ENCODE peak calls at places on chromosomes 11 and 22, in nine cellular contexts. U is PC-3; J is CD4-positive, CD25-positive, alpha-beta regulatory T cell; Q is fibroblast of lung; Y is neuronal stem cell; B is heart right ventricle; E is tibial nerve; P is colonic mucosa; C is suprapubic skin. M is an unnamed sample. For H3K4me1, the result is how much of the 10 kb centered on the place peaks cover.

GRCh38 chr11:125110506-125110905 is 920 bp downstream of the TMEM218 start:
- DNase-seq in U (no peak), J (no peak), Q (no peak), Y (no peak), B (no peak), E (no peak), P (no peak), C (no peak), M (no peak)

GRCh38 chr11:69572233-69572860 is 68.6 kb upstream of the CCND1 start:
- DNase-seq in U (no peak), J (no peak), Q (no peak), Y (no peak), B (no peak), E (no peak), P (no peak), C (peak), M (no peak)

GRCh38 chr11:43989162-43989961 is 46.9 kb downstream of the C11orf96 start:
- DNase-seq in U (no peak), J (no peak), Q (no peak), Y (no peak), B (peak), E (peak), P (no peak), C (no peak), M (no peak)

GRCh38 chr22:44620129-44620840 is 81.7 kb upstream of the PRR5 start:
- DNase-seq in U (peak), J (peak), Q (peak), Y (peak), B (peak), E (no peak), P (peak), C (peak), M (peak)

GRCh38 chr11:6637871-6638270 is 17.7 kb downstream of the DCHS1 start:
- DNase-seq in U (no peak), J (no peak), Q (peak), Y (no peak), B (no peak), E (no peak), P (no peak), C (no peak), M (no peak)

GRCh38 chr11:65205602-65205967 is 23.9 kb downstream of the CAPN1 start:
- DNase-seq in U (no peak), J (no peak), Q (no peak), Y (no peak), B (no peak), E (no peak), P (no peak), C (no peak), M (no peak)

GRCh38 chr11:100576044-100577021 is 110.8 kb upstream of the ARHGAP42 start:
- DNase-seq in U (peak), J (no peak), Q (peak), Y (peak), B (no peak), E (no peak), P (peak), C (no peak), M (peak)

GRCh38 chr11:18772211-18772610 is 19.4 kb downstream of the PTPN5 start:
- DNase-seq in U (no peak), J (no peak), Q (peak), Y (no peak), B (no peak), E (no peak), P (no peak), C (no peak), M (no peak)

GRCh38 chr11:3808846-3809623 is 675 bp downstream of the PGAP2 start:
- DNase-seq in U (peak), J (peak), Q (peak), Y (no peak), B (no peak), E (no peak), P (peak), C (no peak), M (peak)

GRCh38 chr11:30549565-30549964 is 36.6 kb downstream of the MPPED2 start:
- DNase-seq in U (no peak), J (no peak), Q (no peak), Y (no peak), B (no peak), E (no peak), P (no peak), C (no peak), M (no peak)

GRCh38 chr11:109668973-109669634 is 247.1 kb downstream of the C11orf87 start:
- DNase-seq in U (no peak), J (no peak), Q (no peak), Y (no peak), B (no peak), E (no peak), P (no peak), C (no peak), M (no peak)

GRCh38 chr11:20639688-20640087 is 29.7 kb upstream of the NELL1 start:
- DNase-seq in U (no peak), J (no peak), Q (no peak), Y (no peak), B (no peak), E (no peak), P (no peak), C (no peak), M (no peak)

GRCh38 chr22:36026741-36027140 is 1.9 kb downstream of the RBFOX2 start:
- DNase-seq in U (peak), J (no peak), Q (peak), Y (no peak), B (no peak), E (no peak), P (no peak), C (no peak), M (no peak)

GRCh38 chr22:33051960-33052839 is 6.0 kb downstream of the SYN3 start:
- DNase-seq in U (no peak), J (no peak), Q (no peak), Y (no peak), B (no peak), E (no peak), P (no peak), C (no peak), M (no peak)

GRCh38 chr11:111975076-111975806 is 38.1 kb downstream of the DIXDC1 start:
- DNase-seq in U (peak), J (no peak), Q (no peak), Y (no peak), B (peak), E (no peak), P (no peak), C (no peak), M (peak)

GRCh38 chr22:45344339-45344738 is 34.6 kb downstream of the FAM118A start:
- DNase-seq in U (no peak), J (no peak), Q (peak), Y (peak), B (no peak), E (no peak), P (no peak), C (no peak), M (no peak)

GRCh38 chr22:41524809-41525449 is 19.3 kb downstream of the POLR3H start:
- DNase-seq in U (no peak), J (peak), Q (no peak), Y (no peak), B (no peak), E (no peak), P (peak), C (no peak), M (no peak)

GRCh38 chr11:71211631-71212030 is 40.7 kb downstream of the SHANK2 start:
- DNase-seq in U (no peak), J (no peak), Q (no peak), Y (no peak), B (no peak), E (no peak), P (no peak), C (no peak), M (no peak)

GRCh38 chr11:6617315-6617781 is 1.9 kb downstream of the TPP1 start:
- DNase-seq in U (no peak), J (no peak), Q (no peak), Y (no peak), B (no peak), E (no peak), P (no peak), C (no peak), M (no peak)

GRCh38 chr11:64396079-64396591 is 37.2 kb downstream of the RPS6KA4 start:
- DNase-seq in U (no peak), J (no peak), Q (no peak), Y (no peak), B (peak), E (no peak), P (no peak), C (no peak), M (no peak)

GRCh38 chr22:49575703-49576081 is 252.0 kb downstream of the BRD1 start:
- DNase-seq in U (no peak), J (no peak), Q (no peak), Y (no peak), B (no peak), E (no peak), P (no peak), C (peak), M (no peak)

GRCh38 chr11:6576471-6577373 is 26.7 kb downstream of the RRP8 start:
- DNase-seq in U (no peak), J (no peak), Q (peak), Y (no peak), B (no peak), E (no peak), P (no peak), C (no peak), M (no peak)

GRCh38 chr22:44931077-44931540 is 78.7 kb downstream of the PHF21B start:
- DNase-seq in U (no peak), J (no peak), Q (peak), Y (no peak), B (peak), E (no peak), P (no peak), C (no peak), M (no peak)

GRCh38 chr22:20064545-20065262 is 15.3 kb upstream of the DGCR8 start:
- DNase-seq in U (no peak), J (no peak), Q (no peak), Y (no peak), B (no peak), E (no peak), P (no peak), C (no peak), M (no peak)

GRCh38 chr11:251550-251949 is 14.8 kb downstream of the PSMD13 start:
- DNase-seq in U (no peak), J (no peak), Q (no peak), Y (no peak), B (no peak), E (no peak), P (no peak), C (no peak), M (no peak)

GRCh38 chr11:85783758-85784157 is 27.2 kb downstream of the SYTL2 start:
- DNase-seq in U (no peak), J (no peak), Q (no peak), Y (no peak), B (no peak), E (no peak), P (no peak), C (no peak), M (no peak)

GRCh38 chr22:18044548-18045271 is 20.3 kb upstream of the MICAL3 start:
- DNase-seq in U (no peak), J (no peak), Q (peak), Y (no peak), B (peak), E (peak), P (peak), C (no peak), M (peak)

GRCh38 chr11:80532633-80533232 is 1091.9 kb upstream of the TENM4 start:
- DNase-seq in U (no peak), J (no peak), Q (no peak), Y (no peak), B (no peak), E (no peak), P (no peak), C (no peak), M (no peak)

GRCh38 chr11:4019891-4020290 is 74.7 kb upstream of the RRM1 start:
- DNase-seq in U (no peak), J (no peak), Q (no peak), Y (no peak), B (no peak), E (no peak), P (no peak), C (no peak), M (no peak)

GRCh38 chr11:12993626-12994025 is 15.5 kb upstream of the RASSF10 start:
- DNase-seq in U (peak), J (no peak), Q (no peak), Y (no peak), B (no peak), E (no peak), P (no peak), C (no peak), M (no peak)

GRCh38 chr11:133921513-133921912 is 35.3 kb downstream of the IGSF9B start:
- DNase-seq in U (no peak), J (no peak), Q (no peak), Y (no peak), B (no peak), E (no peak), P (no peak), C (no peak), M (no peak)

GRCh38 chr11:61671527-61671926 is 8.7 kb upstream of the DAGLA start:
- DNase-seq in U (peak), J (no peak), Q (no peak), Y (no peak), B (no peak), E (no peak), P (peak), C (no peak), M (peak)

GRCh38 chr22:24431309-24432034 is 4.1 kb downstream of the ADORA2A start:
- DNase-seq in U (no peak), J (no peak), Q (no peak), Y (no peak), B (no peak), E (no peak), P (no peak), C (peak), M (no peak)
- H3K4me1 ChIP-seq in U (under half), J (half or more), Q (under half), Y (under half), B (half or more), E (under half), P (under half), C (under half), M (under half)

GRCh38 chr11:1844221-1845094 is 5.7 kb downstream of the TNNI2 start:
- DNase-seq in U (no peak), J (peak), Q (peak), Y (no peak), B (peak), E (no peak), P (peak), C (no peak), M (peak)
- H3K27ac ChIP-seq in U (no peak), J (peak), Q (no peak), Y (no peak), B (peak), E (no peak), P (no peak), C (no peak), M (peak)

DNA sequence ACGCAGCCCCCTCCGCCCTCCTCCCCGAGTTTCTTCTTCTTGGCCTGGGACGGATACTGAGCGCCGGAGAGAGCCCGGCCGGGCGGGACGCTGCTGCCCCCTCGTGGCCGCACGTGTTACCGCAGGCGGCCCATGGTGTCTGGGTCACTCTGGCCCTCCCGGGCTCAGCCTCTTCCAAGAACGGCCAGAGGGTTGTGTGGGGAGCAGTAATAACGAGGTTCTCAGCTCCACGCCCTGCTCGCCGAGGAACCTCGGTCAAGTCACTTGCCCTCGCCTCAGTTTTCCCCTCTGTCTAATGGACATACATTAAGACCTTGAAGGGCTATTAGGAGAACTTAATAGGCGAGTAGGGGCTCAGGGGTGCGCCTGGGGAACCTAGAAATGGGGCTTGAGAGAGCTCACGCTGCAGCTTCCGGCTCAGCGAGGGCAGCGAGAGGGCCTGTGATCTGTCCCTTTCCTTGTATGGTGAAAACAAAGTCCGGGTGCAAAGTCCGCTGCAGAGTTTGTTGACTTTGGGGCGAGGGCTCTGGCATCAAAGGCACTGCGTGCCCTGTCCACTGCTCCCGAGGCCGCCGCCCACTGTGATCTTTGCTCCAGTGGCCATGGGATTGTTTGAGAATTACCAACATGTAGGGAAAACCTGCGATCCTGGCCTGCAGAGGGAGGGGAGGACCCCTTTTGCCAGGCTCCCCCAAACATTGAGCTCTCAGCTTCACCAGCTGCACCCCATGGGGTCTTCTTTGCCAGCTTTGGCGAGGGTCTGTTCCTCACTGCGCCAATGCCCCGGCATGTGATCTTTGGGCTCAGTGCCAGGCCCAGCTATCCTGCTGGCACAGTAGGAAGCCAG is 14.4 kb upstream of the LRP5 start:
- DNase-seq in U (peak), J (peak), Q (peak), Y (peak), B (peak), E (peak), P (peak), C (peak), M (peak)
- H3K4me3 ChIP-seq in U (peak), J (no peak), Q (no peak), Y (no peak), B (no peak), E (peak), P (no peak), C (no peak), M (no peak)

DNA sequence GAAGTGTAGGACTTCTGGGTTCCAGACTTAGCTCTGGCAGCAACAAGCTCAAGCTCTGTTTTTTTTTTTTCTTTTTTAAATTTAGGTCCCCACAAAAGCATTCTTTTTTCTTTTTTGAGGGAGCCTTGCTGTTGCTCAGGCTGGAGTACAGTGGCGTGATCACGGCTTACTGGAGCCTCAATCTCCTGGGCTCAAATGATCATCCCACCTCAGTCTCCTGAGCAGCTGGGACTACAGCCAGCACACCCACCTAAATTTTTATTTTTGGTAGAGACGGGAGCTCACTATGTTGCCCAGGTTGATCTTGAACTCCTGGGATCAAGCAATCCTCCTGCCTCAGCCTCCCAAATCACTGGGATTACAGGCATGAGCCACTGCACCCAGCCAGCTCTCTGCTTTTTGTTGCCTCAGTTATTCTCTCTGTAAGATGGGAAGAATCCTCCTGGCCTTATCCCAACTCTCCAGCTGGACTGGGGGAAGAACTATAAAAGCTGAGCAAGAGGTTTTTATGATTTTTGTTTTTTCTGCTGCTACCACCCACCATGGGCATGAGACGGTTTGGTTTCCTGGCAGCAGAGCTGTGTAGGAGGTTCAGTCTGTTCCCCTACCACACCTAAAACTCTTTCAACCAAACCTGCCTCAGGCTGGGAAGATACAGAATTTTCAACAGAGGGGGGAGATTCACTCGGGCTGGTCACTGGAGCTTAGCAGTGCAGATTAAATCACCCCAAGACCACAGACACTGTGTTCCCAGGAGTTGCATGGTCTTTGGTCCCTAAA is 11.6 kb upstream of the MTFP1 start:
- DNase-seq in U (no peak), J (no peak), Q (no peak), Y (no peak), B (no peak), E (no peak), P (no peak), C (no peak), M (no peak)
- H3K4me1 ChIP-seq in U (under half), J (under half), Q (under half), Y (under half), B (under half), E (under half), P (under half), C (under half), M (under half)

M was measured in small intestine.